ENCODE peak calls at places on chromosomes 12 and 14, in seven cellular contexts. D is HCT116, M is NT2/D1, Z is pancreas, P is heart right ventricle, C is A549, W is tibial nerve. N is an unnamed sample.
A peak's percentile ranks its signal among the peaks of the same experiment; 100 is the strongest.

GRCh38 chr14:105335735-105336476 is 21.4 kb downstream of the PACS2 start:
- DNase-seq in P (peak; percentile 72), W (no peak), Z (peak; percentile 64), D (no peak), C (no peak), M (no peak), N (no peak)

GRCh38 chr12:54504550-54504949 is 7.0 kb downstream of the NCKAP1L start:
- DNase-seq in C (no peak), P (no peak), D (no peak), M (no peak), W (no peak), Z (no peak), N (no peak)

GRCh38 chr12:48342980-48343379 is 7.7 kb downstream of the ZNF641 start:
- DNase-seq in P (no peak), Z (no peak), C (no peak), D (no peak), W (no peak), M (no peak), N (no peak)

GRCh38 chr14:27253946-27254345 is 656.1 kb upstream of the NOVA1 start:
- DNase-seq in W (no peak), M (no peak), Z (no peak), P (no peak), C (no peak), D (no peak), N (no peak)

GRCh38 chr12:22038734-22039133 is 7.3 kb upstream of the CMAS start:
- DNase-seq in M (no peak), W (no peak), Z (no peak), C (no peak), P (no peak), D (no peak), N (no peak)

GRCh38 chr14:100283984-100284881 is 22.0 kb downstream of the SLC25A29 start:
- DNase-seq in C (no peak), M (no peak), D (no peak), W (no peak), Z (no peak), P (no peak), N (no peak)

GRCh38 chr12:40033260-40033649 is 72.6 kb downstream of the SLC2A13 start:
- DNase-seq in D (no peak), Z (peak; percentile 19), M (no peak), C (no peak), W (no peak), P (no peak), N (no peak)

GRCh38 chr12:91123236-91123635 is 11.9 kb upstream of the LUM start:
- DNase-seq in D (no peak), Z (no peak), C (no peak), M (no peak), P (no peak), W (no peak), N (no peak)

GRCh38 chr14:38880643-38881567 is 222.1 kb downstream of the SEC23A start:
- DNase-seq in C (no peak), M (no peak), D (no peak), Z (no peak), W (no peak), P (no peak), N (no peak)

GRCh38 chr14:99603471-99603933 is 505 bp downstream of the CCDC85C start:
- DNase-seq in D (no peak), P (peak; percentile 43), W (no peak), M (no peak), Z (peak; percentile 57), C (peak; percentile 69), N (no peak)

GRCh38 chr14:59086241-59086899 is 102.1 kb upstream of the DAAM1 start:
- DNase-seq in M (no peak), P (no peak), C (no peak), Z (no peak), D (no peak), W (no peak), N (no peak)

GRCh38 chr14:52248057-52248456 is 19.4 kb upstream of the PTGDR start:
- DNase-seq in Z (no peak), P (no peak), C (no peak), W (no peak), M (no peak), D (no peak), N (no peak)

DNA sequence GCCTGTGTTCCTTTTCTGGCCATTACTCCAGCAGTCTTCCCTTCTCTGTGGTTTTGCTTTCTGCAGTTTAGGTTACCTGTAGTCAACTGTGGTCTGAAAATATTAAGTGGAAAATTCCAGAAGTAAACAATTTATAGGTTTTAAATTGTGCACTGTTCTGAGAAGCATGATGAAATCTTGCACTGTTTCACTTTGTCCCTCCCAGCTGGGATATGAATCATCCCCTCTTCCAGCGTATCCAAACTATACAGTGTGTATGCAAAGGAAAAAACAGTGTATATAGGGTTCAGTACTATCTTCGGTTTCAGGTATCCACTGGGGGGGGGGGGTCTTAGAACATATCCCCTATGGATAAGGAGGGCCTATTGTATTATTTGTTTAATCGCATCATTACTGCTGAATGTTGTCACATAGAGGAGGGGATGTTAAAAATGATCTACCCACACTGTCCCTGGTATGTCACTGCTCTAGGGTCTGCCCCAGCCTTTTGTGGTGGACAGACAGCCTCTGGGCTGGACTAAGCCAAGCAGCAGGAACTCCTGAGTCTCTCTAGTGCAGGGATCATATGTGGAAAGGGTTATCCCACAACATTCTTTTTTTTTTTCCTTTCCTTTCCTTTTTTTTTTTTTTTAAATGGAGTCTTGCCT is 109.1 kb upstream of the MAX start:
- DNase-seq in Z (no peak), M (no peak), W (no peak), P (no peak), D (no peak), C (peak; percentile 25), N (no peak)
- H3K4me1 ChIP-seq in Z (no peaks in the 10 kb centered on the region), M (no peaks in the 10 kb centered on the region), W (peaks cover 25% of the 10 kb centered on the region), P (peaks cover 8% of the 10 kb centered on the region), D (peaks cover 7% of the 10 kb centered on the region), C (peaks cover 18% of the 10 kb centered on the region), N (no peaks in the 10 kb centered on the region)

GRCh38 chr12:6201199-6201608 is 1.0 kb downstream of the CD9 start:
- DNase-seq in Z (peak; percentile 47), P (no peak), C (peak; percentile 67), M (no peak), D (no peak), W (no peak), N (no peak)

GRCh38 chr12:6201775-6202292 is 1.6 kb downstream of the CD9 start:
- DNase-seq in C (no peak), M (no peak), P (no peak), D (no peak), Z (no peak), W (no peak), N (no peak)

GRCh38 chr12:6200266-6201198 is at the start of gene CD9:
- DNase-seq in D (peak; percentile 46), M (no peak), P (peak; percentile 75), W (peak; percentile 61), Z (peak; percentile 75), C (peak; percentile 78), N (peak; percentile 82)

GRCh38 chr12:6202846-6203245 is 2.6 kb downstream of the CD9 start:
- DNase-seq in Z (no peak), C (no peak), D (no peak), M (no peak), W (no peak), P (no peak), N (no peak)

GRCh38 chr12:6202331-6202730 is 2.1 kb downstream of the CD9 start:
- DNase-seq in C (no peak), P (no peak), W (no peak), M (no peak), D (no peak), Z (no peak), N (no peak)
- H3K4me1 ChIP-seq in C (peaks cover 21% of the 10 kb centered on the region), P (peaks cover 85% of the 10 kb centered on the region), W (peaks cover 87% of the 10 kb centered on the region), M (peaks cover 55% of the 10 kb centered on the region), D (peaks cover 70% of the 10 kb centered on the region), Z (peaks cover 4% of the 10 kb centered on the region), N (peaks cover 4% of the 10 kb centered on the region)

GRCh38 chr14:61750708-61751474 is 11.3 kb upstream of the SNAPC1 start:
- DNase-seq in Z (peak; percentile 87), D (peak; percentile 70), C (peak; percentile 83), W (peak; percentile 65), P (peak; percentile 90), M (peak; percentile 18), N (peak; percentile 89)
- H3K4me1 ChIP-seq in Z (peaks cover 6% of the 10 kb centered on the region), D (peaks cover 38% of the 10 kb centered on the region), C (peaks cover 69% of the 10 kb centered on the region), W (peaks cover 22% of the 10 kb centered on the region), P (peaks cover 51% of the 10 kb centered on the region), M (no peaks in the 10 kb centered on the region), N (peaks cover 11% of the 10 kb centered on the region)

GRCh38 chr14:103694572-103695026 is 20.7 kb downstream of the XRCC3 start:
- DNase-seq in M (no peak), Z (no peak), W (no peak), D (no peak), P (no peak), C (no peak), N (no peak)

GRCh38 chr14:103693514-103693913 is 21.7 kb downstream of the XRCC3 start:
- DNase-seq in P (no peak), W (peak; percentile 12), M (no peak), C (no peak), Z (no peak), D (no peak), N (peak; percentile 81)

GRCh38 chr14:103690332-103690731 is 24.9 kb downstream of the XRCC3 start:
- DNase-seq in C (no peak), P (no peak), D (no peak), M (no peak), Z (no peak), W (no peak), N (no peak)

GRCh38 chr14:103692159-103692558 is 23.1 kb downstream of the XRCC3 start:
- DNase-seq in C (no peak), M (no peak), D (no peak), P (no peak), W (peak; percentile 6), Z (no peak), N (no peak)

DNA sequence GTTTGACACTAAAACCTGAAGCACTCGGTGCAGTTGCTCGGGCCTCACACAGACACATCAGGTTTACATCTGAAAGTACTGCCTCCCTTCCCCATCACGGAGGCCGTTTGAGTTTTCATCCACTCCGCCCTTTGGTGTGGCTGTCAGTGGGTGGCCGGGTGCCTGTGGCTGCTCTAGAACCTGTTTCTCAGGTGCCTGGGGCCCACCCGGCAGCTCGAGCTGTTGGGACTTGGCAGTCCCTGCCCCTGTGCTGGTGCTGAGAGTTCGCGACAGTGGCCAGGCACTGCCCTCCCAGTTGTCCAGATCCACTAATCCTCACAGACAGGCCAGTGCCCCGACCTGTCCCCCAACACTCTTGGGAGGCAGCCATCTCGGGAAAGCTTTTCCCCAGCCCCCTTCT is 22.4 kb downstream of the XRCC3 start:
- DNase-seq in W (peak; percentile 4), C (no peak), D (no peak), P (no peak), Z (no peak), M (no peak), N (no peak)
- H3K4me1 ChIP-seq in W (peaks cover 58% of the 10 kb centered on the region), C (peaks cover 10% of the 10 kb centered on the region), D (no peaks in the 10 kb centered on the region), P (peaks cover 54% of the 10 kb centered on the region), Z (no peaks in the 10 kb centered on the region), M (peaks cover 6% of the 10 kb centered on the region), N (peaks cover 14% of the 10 kb centered on the region)

GRCh38 chr14:50783542-50783941 is 47.4 kb downstream of the NIN start:
- DNase-seq in P (no peak), D (no peak), M (no peak), W (no peak), Z (no peak), C (no peak), N (no peak)
- H3K4me1 ChIP-seq in P (peaks cover 51% of the 10 kb centered on the region), D (no peaks in the 10 kb centered on the region), M (peaks cover 8% of the 10 kb centered on the region), W (peaks cover 14% of the 10 kb centered on the region), Z (no peaks in the 10 kb centered on the region), C (no peaks in the 10 kb centered on the region), N (peaks cover 10% of the 10 kb centered on the region)

GRCh38 chr12:124558298-124558697 is 9.1 kb downstream of the NCOR2 start:
- DNase-seq in Z (no peak), D (no peak), C (no peak), M (no peak), P (no peak), W (no peak), N (no peak)
- H3K4me1 ChIP-seq in Z (no peaks in the 10 kb centered on the region), D (peaks cover 7% of the 10 kb centered on the region), C (no peaks in the 10 kb centered on the region), M (peaks cover 71% of the 10 kb centered on the region), P (peaks cover 94% of the 10 kb centered on the region), W (peaks cover 92% of the 10 kb centered on the region), N (peaks cover 40% of the 10 kb centered on the region)